ENCODE peak calls at places on chromosomes 16 and 17, in six cellular contexts. Y is tibial artery; U is caudate nucleus; S is ELR; Z is activated naive CD4-positive, alpha-beta T cell; L is C1 segment of cervical spinal cord. V is an unnamed sample.

GRCh38 chr16:57394444-57394843 is 10.1 kb upstream of the CCL17 start:
- DNase-seq in L (no peak), Z (no peak), S (no peak), U (no peak), Y (no peak), V (no peak)

GRCh38 chr17:29664743-29665479 is 42.2 kb upstream of the CORO6 start:
- DNase-seq in S (peak; percentile 89), U (no peak), L (no peak), Y (no peak), Z (no peak), V (no peak)

GRCh38 chr16:17370233-17371013 is 100.3 kb downstream of the XYLT1 start:
- DNase-seq in Y (no peak), S (no peak), Z (no peak), L (no peak), U (no peak), V (no peak)

GRCh38 chr16:65154321-65154720 is 32.5 kb upstream of the CDH11 start:
- DNase-seq in L (no peak), U (no peak), Z (no peak), Y (no peak), S (no peak), V (no peak)

GRCh38 chr17:59840329-59840907 is 52.3 kb downstream of the TUBD1 start:
- DNase-seq in U (no peak), Z (no peak), Y (no peak), S (peak; percentile 40), L (no peak), V (no peak)

GRCh38 chr16:66428682-66429251 is 1.7 kb downstream of the BEAN1 start:
- DNase-seq in L (no peak), Y (no peak), U (no peak), Z (no peak), S (no peak), V (no peak)

GRCh38 chr16:19153876-19154275 is 14.2 kb upstream of the SYT17 start:
- DNase-seq in L (no peak), S (peak; percentile 61), Z (no peak), Y (no peak), U (no peak), V (no peak)

GRCh38 chr16:88770459-88771293 is 14.3 kb downstream of the PIEZO1 start:
- DNase-seq in Z (no peak), U (no peak), L (no peak), S (peak; percentile 24), Y (no peak), V (peak; percentile 68)

GRCh38 chr17:14755002-14755401 is 454.1 kb downstream of the HS3ST3B1 start:
- DNase-seq in U (no peak), S (peak; percentile 20), Y (no peak), L (no peak), Z (no peak), V (no peak)

GRCh38 chr16:72829846-72830620 is 217.9 kb downstream of the ZFHX3 start:
- DNase-seq in S (peak; percentile 41), Z (no peak), U (no peak), Y (no peak), L (no peak), V (no peak)

V was measured in psoas muscle.